ENCODE peak calls at places on chromosomes 4 and X, in nine cellular contexts. One of them, this sample, is unnamed. For H3K27me3, the result is how much of the 10 kb centered on the place peaks cover.

GRCh38 chr4:110515676-110516075 is 39.7 kb downstream of the ENPEP start:
- DNase-seq in H9: no peak
- DNase-seq in tibial artery: no peak
- DNase-seq in GM23248: no peak
- DNase-seq in fibroblast of lung: no peak
- DNase-seq in upper lobe of right lung: no peak
- DNase-seq in body of pancreas: peak
- DNase-seq in neuronal stem cell: no peak
- DNase-seq in IMR-90: no peak
- DNase-seq in this sample: no peak

GRCh38 chr4:832108-832507 is 6.2 kb upstream of the CPLX1 start:
- DNase-seq in H9: no peak
- DNase-seq in tibial artery: no peak
- DNase-seq in GM23248: no peak
- DNase-seq in fibroblast of lung: no peak
- DNase-seq in upper lobe of right lung: peak
- DNase-seq in body of pancreas: no peak
- DNase-seq in neuronal stem cell: no peak
- DNase-seq in IMR-90: no peak
- DNase-seq in this sample: no peak

GRCh38 chrX:149870840-149871239 is 10.1 kb upstream of the MAGEA8 start:
- DNase-seq in H9: no peak
- DNase-seq in tibial artery: no peak
- DNase-seq in GM23248: no peak
- DNase-seq in fibroblast of lung: no peak
- DNase-seq in upper lobe of right lung: no peak
- DNase-seq in body of pancreas: no peak
- DNase-seq in neuronal stem cell: no peak
- DNase-seq in IMR-90: no peak
- DNase-seq in this sample: no peak

GRCh38 chr4:52241916-52242315 is 190.8 kb downstream of the SPATA18 start:
- DNase-seq in H9: no peak
- DNase-seq in tibial artery: no peak
- DNase-seq in GM23248: no peak
- DNase-seq in fibroblast of lung: no peak
- DNase-seq in upper lobe of right lung: no peak
- DNase-seq in body of pancreas: no peak
- DNase-seq in neuronal stem cell: no peak
- DNase-seq in IMR-90: no peak
- DNase-seq in this sample: no peak

GRCh38 chrX:50459615-50460014 is 11.0 kb downstream of the DGKK start:
- DNase-seq in H9: no peak
- DNase-seq in tibial artery: no peak
- DNase-seq in GM23248: no peak
- DNase-seq in fibroblast of lung: no peak
- DNase-seq in upper lobe of right lung: no peak
- DNase-seq in body of pancreas: no peak
- DNase-seq in neuronal stem cell: no peak
- DNase-seq in IMR-90: no peak
- DNase-seq in this sample: no peak

GRCh38 chr4:182917182-182918043 is at the start of gene DCTD:
- DNase-seq in H9: peak
- DNase-seq in tibial artery: peak
- DNase-seq in GM23248: peak
- DNase-seq in fibroblast of lung: peak
- DNase-seq in upper lobe of right lung: peak
- DNase-seq in body of pancreas: peak
- DNase-seq in neuronal stem cell: peak
- DNase-seq in IMR-90: peak
- DNase-seq in this sample: no peak

GRCh38 chr4:78592104-78592783 is 40.7 kb downstream of the ANXA3 start:
- DNase-seq in H9: no peak
- DNase-seq in tibial artery: no peak
- DNase-seq in GM23248: peak
- DNase-seq in fibroblast of lung: no peak
- DNase-seq in upper lobe of right lung: no peak
- DNase-seq in body of pancreas: no peak
- DNase-seq in neuronal stem cell: no peak
- DNase-seq in IMR-90: no peak
- DNase-seq in this sample: no peak

GRCh38 chr4:304987-305680 is at the start of gene ZNF732:
- DNase-seq in H9: no peak
- DNase-seq in tibial artery: no peak
- DNase-seq in GM23248: peak
- DNase-seq in fibroblast of lung: peak
- DNase-seq in upper lobe of right lung: no peak
- DNase-seq in body of pancreas: peak
- DNase-seq in neuronal stem cell: peak
- DNase-seq in IMR-90: peak
- DNase-seq in this sample: no peak

GRCh38 chrX:32749075-32749474 is 462.3 kb downstream of the DMD start:
- DNase-seq in H9: no peak
- DNase-seq in tibial artery: no peak
- DNase-seq in GM23248: no peak
- DNase-seq in fibroblast of lung: no peak
- DNase-seq in upper lobe of right lung: no peak
- DNase-seq in body of pancreas: no peak
- DNase-seq in neuronal stem cell: no peak
- DNase-seq in IMR-90: no peak
- DNase-seq in this sample: no peak

GRCh38 chr4:23060776-23061175 is 368.0 kb downstream of the GBA3 start:
- DNase-seq in H9: no peak
- DNase-seq in tibial artery: no peak
- DNase-seq in GM23248: peak
- DNase-seq in fibroblast of lung: peak
- DNase-seq in upper lobe of right lung: no peak
- DNase-seq in body of pancreas: no peak
- DNase-seq in neuronal stem cell: no peak
- DNase-seq in IMR-90: no peak
- DNase-seq in this sample: no peak

GRCh38 chrX:18895157-18895952 is 88.6 kb downstream of the PHKA2 start:
- DNase-seq in H9: peak
- DNase-seq in tibial artery: peak
- DNase-seq in GM23248: peak
- DNase-seq in fibroblast of lung: no peak
- DNase-seq in upper lobe of right lung: peak
- DNase-seq in body of pancreas: no peak
- DNase-seq in neuronal stem cell: no peak
- DNase-seq in IMR-90: peak
- DNase-seq in this sample: no peak

GRCh38 chrX:23901065-23901464 is 6.7 kb downstream of the APOO start:
- DNase-seq in H9: no peak
- DNase-seq in tibial artery: no peak
- DNase-seq in GM23248: peak
- DNase-seq in fibroblast of lung: peak
- DNase-seq in upper lobe of right lung: no peak
- DNase-seq in body of pancreas: no peak
- DNase-seq in neuronal stem cell: no peak
- DNase-seq in IMR-90: peak
- DNase-seq in this sample: peak

DNA sequence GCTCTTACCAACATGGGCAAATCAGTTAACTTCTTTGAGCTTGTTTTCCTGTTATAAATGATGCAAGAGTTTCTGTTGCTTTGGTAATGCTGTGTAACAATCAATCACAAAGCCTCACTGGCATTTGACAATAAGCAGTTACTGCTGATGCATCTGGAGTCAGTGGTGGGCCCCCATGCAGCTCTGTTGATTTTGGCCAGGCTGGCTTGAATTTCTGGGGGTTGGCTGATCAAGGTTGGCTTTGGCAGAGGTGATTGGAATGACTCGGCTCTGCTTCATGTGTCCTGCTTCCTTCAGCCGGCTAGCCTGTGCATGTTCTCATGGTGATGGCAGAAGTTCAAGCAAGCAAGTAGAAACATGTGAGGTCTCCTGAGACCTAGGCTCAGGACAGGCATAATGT is 90.4 kb downstream of the PHEX start:
- DNase-seq in H9: no peak
- DNase-seq in tibial artery: peak
- DNase-seq in GM23248: peak
- DNase-seq in fibroblast of lung: peak
- DNase-seq in upper lobe of right lung: no peak
- DNase-seq in body of pancreas: no peak
- DNase-seq in neuronal stem cell: no peak
- DNase-seq in IMR-90: peak
- DNase-seq in this sample: no peak
- H3K27me3 ChIP-seq in H9: under half
- H3K27me3 ChIP-seq in tibial artery: under half
- H3K27me3 ChIP-seq in GM23248: under half
- H3K27me3 ChIP-seq in fibroblast of lung: under half
- H3K27me3 ChIP-seq in upper lobe of right lung: under half
- H3K27me3 ChIP-seq in body of pancreas: under half
- H3K27me3 ChIP-seq in neuronal stem cell: under half
- H3K27me3 ChIP-seq in IMR-90: under half
- H3K27me3 ChIP-seq in this sample: under half

GRCh38 chr4:8853249-8853648 is 18.4 kb downstream of the HMX1 start:
- DNase-seq in H9: no peak
- DNase-seq in tibial artery: no peak
- DNase-seq in GM23248: no peak
- DNase-seq in fibroblast of lung: no peak
- DNase-seq in upper lobe of right lung: no peak
- DNase-seq in body of pancreas: no peak
- DNase-seq in neuronal stem cell: no peak
- DNase-seq in IMR-90: no peak
- DNase-seq in this sample: peak

GRCh38 chr4:8854016-8854415 is 17.6 kb downstream of the HMX1 start:
- DNase-seq in H9: no peak
- DNase-seq in tibial artery: no peak
- DNase-seq in GM23248: no peak
- DNase-seq in fibroblast of lung: no peak
- DNase-seq in upper lobe of right lung: no peak
- DNase-seq in body of pancreas: no peak
- DNase-seq in neuronal stem cell: no peak
- DNase-seq in IMR-90: no peak
- DNase-seq in this sample: no peak

GRCh38 chr4:8851321-8852117 is 20.1 kb downstream of the HMX1 start:
- DNase-seq in H9: no peak
- DNase-seq in tibial artery: no peak
- DNase-seq in GM23248: no peak
- DNase-seq in fibroblast of lung: no peak
- DNase-seq in upper lobe of right lung: no peak
- DNase-seq in body of pancreas: no peak
- DNase-seq in neuronal stem cell: no peak
- DNase-seq in IMR-90: no peak
- DNase-seq in this sample: no peak

GRCh38 chr4:8850830-8851188 is 20.8 kb downstream of the HMX1 start:
- DNase-seq in H9: peak
- DNase-seq in tibial artery: no peak
- DNase-seq in GM23248: no peak
- DNase-seq in fibroblast of lung: no peak
- DNase-seq in upper lobe of right lung: no peak
- DNase-seq in body of pancreas: no peak
- DNase-seq in neuronal stem cell: no peak
- DNase-seq in IMR-90: no peak
- DNase-seq in this sample: no peak

GRCh38 chr4:8852118-8852704 is 19.4 kb downstream of the HMX1 start:
- DNase-seq in H9: no peak
- DNase-seq in tibial artery: no peak
- DNase-seq in GM23248: no peak
- DNase-seq in fibroblast of lung: no peak
- DNase-seq in upper lobe of right lung: no peak
- DNase-seq in body of pancreas: no peak
- DNase-seq in neuronal stem cell: no peak
- DNase-seq in IMR-90: no peak
- DNase-seq in this sample: no peak
- H3K27me3 ChIP-seq in H9: under half
- H3K27me3 ChIP-seq in tibial artery: half or more
- H3K27me3 ChIP-seq in GM23248: half or more
- H3K27me3 ChIP-seq in fibroblast of lung: under half
- H3K27me3 ChIP-seq in upper lobe of right lung: half or more
- H3K27me3 ChIP-seq in body of pancreas: under half
- H3K27me3 ChIP-seq in neuronal stem cell: under half
- H3K27me3 ChIP-seq in IMR-90: under half
- H3K27me3 ChIP-seq in this sample: under half

GRCh38 chrX:47198687-47199080 is 5.1 kb downstream of the UBA1 start:
- DNase-seq in H9: no peak
- DNase-seq in tibial artery: no peak
- DNase-seq in GM23248: no peak
- DNase-seq in fibroblast of lung: no peak
- DNase-seq in upper lobe of right lung: no peak
- DNase-seq in body of pancreas: no peak
- DNase-seq in neuronal stem cell: no peak
- DNase-seq in IMR-90: no peak
- DNase-seq in this sample: no peak
- H3K27me3 ChIP-seq in H9: under half
- H3K27me3 ChIP-seq in tibial artery: under half
- H3K27me3 ChIP-seq in GM23248: under half
- H3K27me3 ChIP-seq in fibroblast of lung: under half
- H3K27me3 ChIP-seq in upper lobe of right lung: under half
- H3K27me3 ChIP-seq in body of pancreas: under half
- H3K27me3 ChIP-seq in neuronal stem cell: under half
- H3K27me3 ChIP-seq in IMR-90: under half
- H3K27me3 ChIP-seq in this sample: under half

GRCh38 chr4:2859514-2859913 is 15.9 kb downstream of the ADD1 start:
- DNase-seq in H9: no peak
- DNase-seq in tibial artery: no peak
- DNase-seq in GM23248: no peak
- DNase-seq in fibroblast of lung: no peak
- DNase-seq in upper lobe of right lung: no peak
- DNase-seq in body of pancreas: no peak
- DNase-seq in neuronal stem cell: no peak
- DNase-seq in IMR-90: no peak
- DNase-seq in this sample: no peak

GRCh38 chr4:2857349-2857927 is 13.8 kb downstream of the ADD1 start:
- DNase-seq in H9: no peak
- DNase-seq in tibial artery: no peak
- DNase-seq in GM23248: no peak
- DNase-seq in fibroblast of lung: no peak
- DNase-seq in upper lobe of right lung: no peak
- DNase-seq in body of pancreas: no peak
- DNase-seq in neuronal stem cell: no peak
- DNase-seq in IMR-90: no peak
- DNase-seq in this sample: no peak

GRCh38 chr4:2855584-2855983 is 11.9 kb downstream of the ADD1 start:
- DNase-seq in H9: no peak
- DNase-seq in tibial artery: no peak
- DNase-seq in GM23248: no peak
- DNase-seq in fibroblast of lung: no peak
- DNase-seq in upper lobe of right lung: no peak
- DNase-seq in body of pancreas: no peak
- DNase-seq in neuronal stem cell: no peak
- DNase-seq in IMR-90: no peak
- DNase-seq in this sample: no peak

GRCh38 chr4:2858451-2859217 is 15.0 kb downstream of the ADD1 start:
- DNase-seq in H9: no peak
- DNase-seq in tibial artery: no peak
- DNase-seq in GM23248: peak
- DNase-seq in fibroblast of lung: peak
- DNase-seq in upper lobe of right lung: no peak
- DNase-seq in body of pancreas: no peak
- DNase-seq in neuronal stem cell: no peak
- DNase-seq in IMR-90: peak
- DNase-seq in this sample: no peak

DNA sequence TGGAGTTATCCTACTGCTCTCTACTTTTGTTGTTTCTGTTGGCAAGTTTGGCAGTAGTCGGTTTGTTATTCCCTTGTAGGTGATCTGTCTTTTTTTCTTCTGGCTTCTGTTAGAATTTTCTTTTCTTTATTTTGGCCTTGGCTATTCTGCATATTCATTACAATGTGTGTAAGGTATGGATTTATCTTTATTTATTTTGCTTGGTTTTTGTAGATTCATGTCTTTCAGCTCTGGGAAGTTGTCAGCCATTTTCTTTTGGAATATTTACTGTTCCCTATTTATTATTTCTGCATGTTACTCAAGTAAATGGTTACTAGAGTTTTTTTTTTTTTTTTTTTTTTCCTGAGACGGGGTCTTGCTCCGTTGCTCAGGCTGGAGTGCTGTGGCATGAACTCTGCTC is 12.6 kb downstream of the ADD1 start:
- DNase-seq in H9: no peak
- DNase-seq in tibial artery: no peak
- DNase-seq in GM23248: no peak
- DNase-seq in fibroblast of lung: no peak
- DNase-seq in upper lobe of right lung: no peak
- DNase-seq in body of pancreas: no peak
- DNase-seq in neuronal stem cell: no peak
- DNase-seq in IMR-90: no peak
- DNase-seq in this sample: no peak
- H3K27me3 ChIP-seq in H9: under half
- H3K27me3 ChIP-seq in tibial artery: under half
- H3K27me3 ChIP-seq in GM23248: under half
- H3K27me3 ChIP-seq in fibroblast of lung: under half
- H3K27me3 ChIP-seq in upper lobe of right lung: under half
- H3K27me3 ChIP-seq in body of pancreas: under half
- H3K27me3 ChIP-seq in neuronal stem cell: under half
- H3K27me3 ChIP-seq in IMR-90: under half
- H3K27me3 ChIP-seq in this sample: under half

This sample was measured in HCT116.